ENCODE peak calls at places on chromosomes 13 and 19, in eight cellular contexts. One of them, this sample, is unnamed. For H3K27me3, the result is how much of the 10 kb centered on the place peaks cover.

GRCh38 chr13:35388456-35388855 is 88.0 kb downstream of the MAB21L1 start:
- DNase-seq in mesenchymal stem cell: no peak
- DNase-seq in Peyer's patch: no peak
- DNase-seq in CD4-positive, alpha-beta T cell: no peak
- DNase-seq in sigmoid colon: no peak
- DNase-seq in neural progenitor cell: no peak
- DNase-seq in colonic mucosa: no peak
- DNase-seq in kidney epithelial cell: no peak
- DNase-seq in this sample: no peak

GRCh38 chr13:46172531-46172991 is 9.4 kb downstream of the LCP1 start:
- DNase-seq in CD4-positive, alpha-beta T cell: peak
- DNase-seq in mesenchymal stem cell: no peak
- DNase-seq in neural progenitor cell: no peak
- DNase-seq in Peyer's patch: peak
- DNase-seq in kidney epithelial cell: no peak
- DNase-seq in sigmoid colon: no peak
- DNase-seq in colonic mucosa: no peak
- DNase-seq in this sample: no peak

GRCh38 chr13:112623051-112623711 is 35.2 kb upstream of the TUBGCP3 start:
- DNase-seq in Peyer's patch: no peak
- DNase-seq in CD4-positive, alpha-beta T cell: no peak
- DNase-seq in neural progenitor cell: no peak
- DNase-seq in sigmoid colon: no peak
- DNase-seq in colonic mucosa: no peak
- DNase-seq in kidney epithelial cell: no peak
- DNase-seq in mesenchymal stem cell: no peak
- DNase-seq in this sample: no peak

GRCh38 chr13:45205124-45205523 is 4.3 kb upstream of the KCTD4 start:
- DNase-seq in Peyer's patch: no peak
- DNase-seq in kidney epithelial cell: no peak
- DNase-seq in CD4-positive, alpha-beta T cell: no peak
- DNase-seq in neural progenitor cell: no peak
- DNase-seq in sigmoid colon: no peak
- DNase-seq in colonic mucosa: no peak
- DNase-seq in mesenchymal stem cell: no peak
- DNase-seq in this sample: no peak

GRCh38 chr13:44810067-44810840 is 179.0 kb downstream of the NUFIP1 start:
- DNase-seq in colonic mucosa: peak
- DNase-seq in kidney epithelial cell: no peak
- DNase-seq in mesenchymal stem cell: no peak
- DNase-seq in Peyer's patch: peak
- DNase-seq in neural progenitor cell: no peak
- DNase-seq in sigmoid colon: no peak
- DNase-seq in CD4-positive, alpha-beta T cell: no peak
- DNase-seq in this sample: peak

GRCh38 chr13:70732611-70733010 is 624.4 kb upstream of the KLHL1 start:
- DNase-seq in CD4-positive, alpha-beta T cell: no peak
- DNase-seq in sigmoid colon: no peak
- DNase-seq in mesenchymal stem cell: no peak
- DNase-seq in kidney epithelial cell: no peak
- DNase-seq in Peyer's patch: no peak
- DNase-seq in colonic mucosa: no peak
- DNase-seq in neural progenitor cell: peak
- DNase-seq in this sample: no peak

GRCh38 chr13:109151255-109151654 is 521.8 kb downstream of the MYO16 start:
- DNase-seq in kidney epithelial cell: no peak
- DNase-seq in Peyer's patch: no peak
- DNase-seq in neural progenitor cell: no peak
- DNase-seq in sigmoid colon: no peak
- DNase-seq in mesenchymal stem cell: peak
- DNase-seq in CD4-positive, alpha-beta T cell: no peak
- DNase-seq in colonic mucosa: no peak
- DNase-seq in this sample: no peak

GRCh38 chr19:5985098-5985783 is 7.3 kb upstream of the RANBP3 start:
- DNase-seq in colonic mucosa: no peak
- DNase-seq in neural progenitor cell: no peak
- DNase-seq in sigmoid colon: no peak
- DNase-seq in CD4-positive, alpha-beta T cell: no peak
- DNase-seq in kidney epithelial cell: peak
- DNase-seq in mesenchymal stem cell: peak
- DNase-seq in Peyer's patch: no peak
- DNase-seq in this sample: peak

GRCh38 chr13:27820524-27821482 is 28.5 kb downstream of the GSX1 start:
- DNase-seq in mesenchymal stem cell: peak
- DNase-seq in Peyer's patch: no peak
- DNase-seq in colonic mucosa: no peak
- DNase-seq in sigmoid colon: no peak
- DNase-seq in neural progenitor cell: peak
- DNase-seq in kidney epithelial cell: no peak
- DNase-seq in CD4-positive, alpha-beta T cell: no peak
- DNase-seq in this sample: no peak

GRCh38 chr13:41788552-41788951 is 172.4 kb downstream of the VWA8 start:
- DNase-seq in CD4-positive, alpha-beta T cell: no peak
- DNase-seq in neural progenitor cell: no peak
- DNase-seq in kidney epithelial cell: no peak
- DNase-seq in Peyer's patch: no peak
- DNase-seq in mesenchymal stem cell: no peak
- DNase-seq in sigmoid colon: no peak
- DNase-seq in colonic mucosa: no peak
- DNase-seq in this sample: no peak

GRCh38 chr19:10187315-10187714 is 7.4 kb downstream of the DNMT1 start:
- DNase-seq in Peyer's patch: no peak
- DNase-seq in kidney epithelial cell: no peak
- DNase-seq in CD4-positive, alpha-beta T cell: no peak
- DNase-seq in colonic mucosa: no peak
- DNase-seq in neural progenitor cell: no peak
- DNase-seq in mesenchymal stem cell: no peak
- DNase-seq in sigmoid colon: no peak
- DNase-seq in this sample: no peak

GRCh38 chr13:94073006-94073744 is 406.3 kb downstream of the DCT start:
- DNase-seq in neural progenitor cell: no peak
- DNase-seq in colonic mucosa: no peak
- DNase-seq in CD4-positive, alpha-beta T cell: no peak
- DNase-seq in sigmoid colon: no peak
- DNase-seq in mesenchymal stem cell: peak
- DNase-seq in kidney epithelial cell: no peak
- DNase-seq in Peyer's patch: no peak
- DNase-seq in this sample: peak

GRCh38 chr19:14471436-14472187 is 3.5 kb downstream of the PTGER1 start:
- DNase-seq in sigmoid colon: no peak
- DNase-seq in CD4-positive, alpha-beta T cell: no peak
- DNase-seq in neural progenitor cell: no peak
- DNase-seq in kidney epithelial cell: no peak
- DNase-seq in mesenchymal stem cell: no peak
- DNase-seq in Peyer's patch: no peak
- DNase-seq in colonic mucosa: no peak
- DNase-seq in this sample: no peak

GRCh38 chr19:31427857-31428256 is 78.6 kb upstream of the TSHZ3 start:
- DNase-seq in mesenchymal stem cell: no peak
- DNase-seq in neural progenitor cell: no peak
- DNase-seq in sigmoid colon: no peak
- DNase-seq in kidney epithelial cell: no peak
- DNase-seq in colonic mucosa: no peak
- DNase-seq in CD4-positive, alpha-beta T cell: no peak
- DNase-seq in Peyer's patch: no peak
- DNase-seq in this sample: peak

GRCh38 chr13:40061466-40062450 is 406.3 kb downstream of the COG6 start:
- DNase-seq in sigmoid colon: no peak
- DNase-seq in colonic mucosa: no peak
- DNase-seq in Peyer's patch: no peak
- DNase-seq in neural progenitor cell: no peak
- DNase-seq in mesenchymal stem cell: no peak
- DNase-seq in CD4-positive, alpha-beta T cell: no peak
- DNase-seq in kidney epithelial cell: no peak
- DNase-seq in this sample: peak

GRCh38 chr19:31555634-31556215 is 206.5 kb upstream of the TSHZ3 start:
- DNase-seq in kidney epithelial cell: no peak
- DNase-seq in colonic mucosa: no peak
- DNase-seq in neural progenitor cell: no peak
- DNase-seq in CD4-positive, alpha-beta T cell: no peak
- DNase-seq in Peyer's patch: no peak
- DNase-seq in mesenchymal stem cell: no peak
- DNase-seq in sigmoid colon: no peak
- DNase-seq in this sample: no peak

GRCh38 chr19:19203012-19203856 is at the start of gene NR2C2AP:
- DNase-seq in CD4-positive, alpha-beta T cell: peak
- DNase-seq in colonic mucosa: peak
- DNase-seq in mesenchymal stem cell: peak
- DNase-seq in Peyer's patch: peak
- DNase-seq in neural progenitor cell: peak
- DNase-seq in kidney epithelial cell: peak
- DNase-seq in sigmoid colon: peak
- DNase-seq in this sample: peak

GRCh38 chr19:31450696-31451095 is 101.5 kb upstream of the TSHZ3 start:
- DNase-seq in CD4-positive, alpha-beta T cell: no peak
- DNase-seq in mesenchymal stem cell: no peak
- DNase-seq in colonic mucosa: no peak
- DNase-seq in sigmoid colon: no peak
- DNase-seq in Peyer's patch: no peak
- DNase-seq in neural progenitor cell: no peak
- DNase-seq in kidney epithelial cell: no peak
- DNase-seq in this sample: no peak

GRCh38 chr19:50843701-50844221 is 10.4 kb upstream of the KLK15 start:
- DNase-seq in sigmoid colon: peak
- DNase-seq in neural progenitor cell: no peak
- DNase-seq in kidney epithelial cell: no peak
- DNase-seq in CD4-positive, alpha-beta T cell: no peak
- DNase-seq in colonic mucosa: no peak
- DNase-seq in Peyer's patch: no peak
- DNase-seq in mesenchymal stem cell: no peak
- DNase-seq in this sample: no peak

GRCh38 chr19:50839712-50840655 is 6.6 kb upstream of the KLK15 start:
- DNase-seq in Peyer's patch: no peak
- DNase-seq in kidney epithelial cell: no peak
- DNase-seq in colonic mucosa: no peak
- DNase-seq in CD4-positive, alpha-beta T cell: no peak
- DNase-seq in mesenchymal stem cell: no peak
- DNase-seq in sigmoid colon: no peak
- DNase-seq in neural progenitor cell: no peak
- DNase-seq in this sample: no peak

GRCh38 chr19:50842130-50842529 is 8.8 kb upstream of the KLK15 start:
- DNase-seq in neural progenitor cell: no peak
- DNase-seq in mesenchymal stem cell: no peak
- DNase-seq in CD4-positive, alpha-beta T cell: no peak
- DNase-seq in colonic mucosa: no peak
- DNase-seq in sigmoid colon: no peak
- DNase-seq in kidney epithelial cell: no peak
- DNase-seq in Peyer's patch: no peak
- DNase-seq in this sample: no peak

GRCh38 chr19:50844296-50844935 is 10.3 kb upstream of the KLK3 start:
- DNase-seq in CD4-positive, alpha-beta T cell: no peak
- DNase-seq in colonic mucosa: no peak
- DNase-seq in Peyer's patch: peak
- DNase-seq in sigmoid colon: no peak
- DNase-seq in mesenchymal stem cell: no peak
- DNase-seq in neural progenitor cell: no peak
- DNase-seq in kidney epithelial cell: no peak
- DNase-seq in this sample: no peak

DNA sequence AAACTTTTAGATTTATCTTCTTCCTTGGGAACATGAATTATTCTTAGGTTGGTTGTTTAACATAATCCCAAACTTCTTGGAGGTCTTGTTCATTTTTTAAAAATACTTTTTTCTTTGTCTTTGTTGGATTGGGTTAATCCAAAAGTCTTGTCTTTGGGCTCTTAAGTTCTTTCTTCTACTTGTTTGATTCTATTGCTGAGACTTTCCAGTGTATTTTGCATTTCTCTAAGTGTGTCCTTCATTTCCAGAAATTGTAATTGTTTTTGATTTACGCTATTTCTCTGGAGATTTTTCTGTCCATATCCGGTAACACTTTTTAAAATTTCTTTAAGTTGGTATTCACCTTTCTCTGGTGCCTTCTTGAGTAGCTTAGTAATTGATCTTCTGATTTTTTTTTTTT is 9.8 kb upstream of the KLK15 start:
- DNase-seq in mesenchymal stem cell: no peak
- DNase-seq in Peyer's patch: no peak
- DNase-seq in colonic mucosa: no peak
- DNase-seq in neural progenitor cell: no peak
- DNase-seq in sigmoid colon: no peak
- DNase-seq in CD4-positive, alpha-beta T cell: no peak
- DNase-seq in kidney epithelial cell: no peak
- DNase-seq in this sample: no peak
- H3K27me3 ChIP-seq in mesenchymal stem cell: under half
- H3K27me3 ChIP-seq in Peyer's patch: under half
- H3K27me3 ChIP-seq in colonic mucosa: under half
- H3K27me3 ChIP-seq in neural progenitor cell: half or more
- H3K27me3 ChIP-seq in sigmoid colon: under half
- H3K27me3 ChIP-seq in CD4-positive, alpha-beta T cell: under half
- H3K27me3 ChIP-seq in kidney epithelial cell: under half
- H3K27me3 ChIP-seq in this sample: under half

GRCh38 chr19:46637224-46637623 is 1.2 kb upstream of the GNG8 start:
- DNase-seq in kidney epithelial cell: no peak
- DNase-seq in sigmoid colon: no peak
- DNase-seq in CD4-positive, alpha-beta T cell: no peak
- DNase-seq in neural progenitor cell: no peak
- DNase-seq in colonic mucosa: no peak
- DNase-seq in Peyer's patch: no peak
- DNase-seq in mesenchymal stem cell: no peak
- DNase-seq in this sample: no peak
- H3K27me3 ChIP-seq in kidney epithelial cell: half or more
- H3K27me3 ChIP-seq in sigmoid colon: under half
- H3K27me3 ChIP-seq in CD4-positive, alpha-beta T cell: under half
- H3K27me3 ChIP-seq in neural progenitor cell: half or more
- H3K27me3 ChIP-seq in colonic mucosa: under half
- H3K27me3 ChIP-seq in Peyer's patch: under half
- H3K27me3 ChIP-seq in mesenchymal stem cell: under half
- H3K27me3 ChIP-seq in this sample: under half

DNA sequence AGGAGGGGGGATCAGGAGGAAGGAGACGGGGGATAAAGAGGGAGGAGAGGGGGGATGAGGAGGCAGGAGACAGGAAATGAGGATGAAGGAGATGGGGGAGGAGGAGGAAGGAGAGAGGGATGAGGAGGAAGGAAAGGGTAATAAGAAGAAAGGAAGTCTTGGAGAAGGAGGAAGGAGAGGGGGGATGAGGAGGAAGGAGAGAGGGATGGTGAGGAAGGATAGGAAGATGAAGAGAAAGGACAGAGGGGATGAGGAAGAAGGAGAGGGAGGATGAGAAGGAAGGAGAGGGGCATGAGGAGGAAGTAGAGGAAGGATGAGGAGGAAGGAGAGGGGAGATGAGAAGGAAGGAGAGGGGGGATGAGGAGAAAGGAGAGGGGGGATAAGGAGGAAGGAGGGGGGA is 13.0 kb upstream of the VSTM2B start:
- DNase-seq in colonic mucosa: no peak
- DNase-seq in sigmoid colon: no peak
- DNase-seq in kidney epithelial cell: no peak
- DNase-seq in Peyer's patch: no peak
- DNase-seq in CD4-positive, alpha-beta T cell: no peak
- DNase-seq in neural progenitor cell: no peak
- DNase-seq in mesenchymal stem cell: no peak
- DNase-seq in this sample: no peak
- H3K27me3 ChIP-seq in colonic mucosa: under half
- H3K27me3 ChIP-seq in sigmoid colon: under half
- H3K27me3 ChIP-seq in kidney epithelial cell: under half
- H3K27me3 ChIP-seq in Peyer's patch: under half
- H3K27me3 ChIP-seq in CD4-positive, alpha-beta T cell: under half
- H3K27me3 ChIP-seq in neural progenitor cell: under half
- H3K27me3 ChIP-seq in mesenchymal stem cell: under half
- H3K27me3 ChIP-seq in this sample: under half

GRCh38 chr13:20151016-20151415 is 9.8 kb downstream of the GJA3 start:
- DNase-seq in CD4-positive, alpha-beta T cell: no peak
- DNase-seq in mesenchymal stem cell: no peak
- DNase-seq in Peyer's patch: no peak
- DNase-seq in colonic mucosa: no peak
- DNase-seq in neural progenitor cell: no peak
- DNase-seq in kidney epithelial cell: no peak
- DNase-seq in sigmoid colon: no peak
- DNase-seq in this sample: no peak
- H3K27me3 ChIP-seq in CD4-positive, alpha-beta T cell: under half
- H3K27me3 ChIP-seq in mesenchymal stem cell: half or more
- H3K27me3 ChIP-seq in Peyer's patch: under half
- H3K27me3 ChIP-seq in colonic mucosa: under half
- H3K27me3 ChIP-seq in neural progenitor cell: under half
- H3K27me3 ChIP-seq in kidney epithelial cell: under half
- H3K27me3 ChIP-seq in sigmoid colon: under half
- H3K27me3 ChIP-seq in this sample: under half

This sample was measured in astrocyte.